ENCODE peak calls at places on chromosomes 1 and 21, in five cellular contexts. M, R, D, L and K are unnamed samples.

GRCh38 chr1:201999625-202000238 is 10.7 kb upstream of the ELF3 start:
- DNase-seq in M (peak), R (no peak), D (peak), L (no peak), K (no peak)

GRCh38 chr1:179709841-179710329 is 33.2 kb upstream of the FAM163A start:
- DNase-seq in M (peak), R (peak), D (no peak), L (no peak), K (no peak)

GRCh38 chr1:183632087-183632486 is 3.5 kb downstream of the ARPC5 start:
- DNase-seq in M (peak), R (no peak), D (no peak), L (no peak), K (no peak)

GRCh38 chr21:37659874-37660273 is 256.4 kb downstream of the KCNJ6 start:
- DNase-seq in M (no peak), R (no peak), D (no peak), L (no peak), K (no peak)

GRCh38 chr21:37437376-37438080 is 71.0 kb downstream of the DYRK1A start:
- DNase-seq in M (no peak), R (no peak), D (no peak), L (no peak), K (no peak)

GRCh38 chr1:200739499-200740290 is 1.0 kb downstream of the CAMSAP2 start:
- DNase-seq in M (no peak), R (peak), D (no peak), L (peak), K (peak)

GRCh38 chr21:38806942-38807284 is 1.2 kb downstream of the ETS2 start:
- DNase-seq in M (peak), R (no peak), D (no peak), L (no peak), K (no peak)

GRCh38 chr1:225813250-225813964 is 3.5 kb downstream of the EPHX1 start:
- DNase-seq in M (peak), R (peak), D (no peak), L (peak), K (peak)

GRCh38 chr1:156233421-156234127 is 8.4 kb upstream of the BGLAP start:
- DNase-seq in M (peak), R (no peak), D (no peak), L (no peak), K (no peak)

GRCh38 chr1:245999697-246000637 is 507.1 kb downstream of the SMYD3 start:
- DNase-seq in M (no peak), R (no peak), D (peak), L (no peak), K (no peak)